ENCODE peak calls at places on chromosomes 3 and 15, in six cellular contexts. K, G, J, P, U and R are unnamed samples.

GRCh38 chr3:102485701-102486100 is 50.9 kb downstream of the ZPLD1 start:
- DNase-seq in K (no peak), G (no peak), J (no peak), P (no peak), U (no peak), R (no peak)

GRCh38 chr3:119148493-119149180 is 2.7 kb downstream of the TEX55 start:
- DNase-seq in K (peak), G (no peak), J (no peak), P (no peak), U (no peak), R (no peak)

GRCh38 chr15:80228959-80229610 is 22.9 kb downstream of the CTXND1 start:
- DNase-seq in K (peak), G (no peak), J (no peak), P (no peak), U (no peak), R (no peak)

GRCh38 chr15:77584201-77584600 is 48.5 kb downstream of the LINGO1 start:
- DNase-seq in K (no peak), G (no peak), J (peak), P (no peak), U (peak), R (no peak)

GRCh38 chr3:77699292-77699691 is 659.4 kb downstream of the ROBO2 start:
- DNase-seq in K (no peak), G (no peak), J (no peak), P (no peak), U (no peak), R (no peak)

GRCh38 chr3:102473648-102474047 is 38.8 kb downstream of the ZPLD1 start:
- DNase-seq in K (no peak), G (no peak), J (no peak), P (no peak), U (no peak), R (no peak)

GRCh38 chr3:58580826-58581327 is 3.7 kb upstream of the FAM107A start:
- DNase-seq in K (no peak), G (no peak), J (no peak), P (no peak), U (peak), R (no peak)

GRCh38 chr15:45921376-45921775 is 286.5 kb downstream of the SQOR start:
- DNase-seq in K (no peak), G (no peak), J (no peak), P (no peak), U (peak), R (no peak)

GRCh38 chr3:123632161-123632655 is 47.4 kb upstream of the HACD2 start:
- DNase-seq in K (peak), G (no peak), J (no peak), P (no peak), U (no peak), R (no peak)

GRCh38 chr15:58015565-58015964 is 49.9 kb downstream of the ALDH1A2 start:
- DNase-seq in K (no peak), G (no peak), J (no peak), P (no peak), U (no peak), R (no peak)

GRCh38 chr3:53764376-53764775 is 81.8 kb downstream of the CHDH start:
- DNase-seq in K (no peak), G (no peak), J (no peak), P (no peak), U (no peak), R (no peak)

GRCh38 chr3:183210862-183211341 is 42.2 kb upstream of the B3GNT5 start:
- DNase-seq in K (no peak), G (no peak), J (no peak), P (no peak), U (no peak), R (no peak)

GRCh38 chr3:191461113-191461595 is at the start of gene PYDC2:
- DNase-seq in K (no peak), G (no peak), J (no peak), P (no peak), U (no peak), R (peak)

GRCh38 chr3:112555535-112556170 is 6.1 kb downstream of the ATG3 start:
- DNase-seq in K (peak), G (no peak), J (no peak), P (no peak), U (no peak), R (no peak)

GRCh38 chr15:90716317-90716975 is 700 bp upstream of the BLM start:
- DNase-seq in K (peak), G (no peak), J (peak), P (no peak), U (no peak), R (no peak)

GRCh38 chr15:22973286-22973685 is 6.9 kb downstream of the CYFIP1 start:
- DNase-seq in K (no peak), G (no peak), J (no peak), P (peak), U (peak), R (no peak)

GRCh38 chr3:58837863-58838255 is 171.3 kb upstream of the FAM3D start:
- DNase-seq in K (no peak), G (no peak), J (no peak), P (no peak), U (no peak), R (no peak)

GRCh38 chr3:140859592-140860336 is 81.9 kb upstream of the SLC25A36 start:
- DNase-seq in K (no peak), G (no peak), J (no peak), P (no peak), U (no peak), R (no peak)

GRCh38 chr15:98785796-98786581 is 137.7 kb downstream of the IGF1R start:
- DNase-seq in K (no peak), G (no peak), J (no peak), P (peak), U (peak), R (no peak)

GRCh38 chr3:62823461-62824050 is 51.7 kb downstream of the CADPS start:
- DNase-seq in K (no peak), G (no peak), J (no peak), P (no peak), U (no peak), R (no peak)

GRCh38 chr15:36959746-36960145 is 140.6 kb downstream of the MEIS2 start:
- DNase-seq in K (no peak), G (no peak), J (no peak), P (no peak), U (no peak), R (no peak)

GRCh38 chr15:48049736-48050135 is 71.1 kb upstream of the SLC24A5 start:
- DNase-seq in K (no peak), G (no peak), J (no peak), P (no peak), U (no peak), R (no peak)

GRCh38 chr3:82353281-82354171 is 592.1 kb upstream of the GBE1 start:
- DNase-seq in K (no peak), G (no peak), J (no peak), P (no peak), U (no peak), R (no peak)

GRCh38 chr3:124620600-124621063 is 109.6 kb upstream of the UMPS start:
- DNase-seq in K (peak), G (peak), J (peak), P (peak), U (peak), R (no peak)

GRCh38 chr3:137970914-137971831 is 38.8 kb upstream of the CLDN18 start:
- DNase-seq in K (peak), G (peak), J (peak), P (no peak), U (peak), R (peak)

GRCh38 chr3:112973325-112974177 is 1.4 kb downstream of the CD200R1 start:
- DNase-seq in K (no peak), G (no peak), J (no peak), P (peak), U (no peak), R (no peak)

GRCh38 chr15:65633752-65634151 is 12.0 kb downstream of the SLC24A1 start:
- DNase-seq in K (no peak), G (no peak), J (no peak), P (no peak), U (no peak), R (no peak)

GRCh38 chr3:107361633-107362032 is 15.6 kb upstream of the CCDC54 start:
- DNase-seq in K (no peak), G (no peak), J (no peak), P (no peak), U (no peak), R (no peak)

GRCh38 chr3:189262746-189263145 is 91.0 kb downstream of the TPRG1 start:
- DNase-seq in K (no peak), G (no peak), J (no peak), P (no peak), U (no peak), R (no peak)

GRCh38 chr3:184774996-184775715 is 36.8 kb upstream of the VPS8 start:
- DNase-seq in K (no peak), G (no peak), J (no peak), P (no peak), U (no peak), R (no peak)

GRCh38 chr15:42037650-42038049 is 16.8 kb upstream of the PLA2G4E start:
- DNase-seq in K (no peak), G (no peak), J (no peak), P (no peak), U (no peak), R (no peak)

GRCh38 chr3:162628531-162628930 is 1131.9 kb downstream of the OTOL1 start:
- DNase-seq in K (no peak), G (no peak), J (no peak), P (no peak), U (no peak), R (no peak)

GRCh38 chr15:63946524-63947065 is 99.7 kb downstream of the DAPK2 start:
- DNase-seq in K (no peak), G (no peak), J (no peak), P (no peak), U (no peak), R (no peak)

GRCh38 chr15:63943829-63944680 is 102.2 kb downstream of the DAPK2 start:
- DNase-seq in K (no peak), G (no peak), J (no peak), P (no peak), U (no peak), R (no peak)

GRCh38 chr15:63945838-63946298 is 100.4 kb downstream of the DAPK2 start:
- DNase-seq in K (no peak), G (no peak), J (no peak), P (no peak), U (peak), R (no peak)

GRCh38 chr15:63944681-63944955 is 101.7 kb downstream of the DAPK2 start:
- DNase-seq in K (no peak), G (no peak), J (no peak), P (no peak), U (no peak), R (no peak)

DNA sequence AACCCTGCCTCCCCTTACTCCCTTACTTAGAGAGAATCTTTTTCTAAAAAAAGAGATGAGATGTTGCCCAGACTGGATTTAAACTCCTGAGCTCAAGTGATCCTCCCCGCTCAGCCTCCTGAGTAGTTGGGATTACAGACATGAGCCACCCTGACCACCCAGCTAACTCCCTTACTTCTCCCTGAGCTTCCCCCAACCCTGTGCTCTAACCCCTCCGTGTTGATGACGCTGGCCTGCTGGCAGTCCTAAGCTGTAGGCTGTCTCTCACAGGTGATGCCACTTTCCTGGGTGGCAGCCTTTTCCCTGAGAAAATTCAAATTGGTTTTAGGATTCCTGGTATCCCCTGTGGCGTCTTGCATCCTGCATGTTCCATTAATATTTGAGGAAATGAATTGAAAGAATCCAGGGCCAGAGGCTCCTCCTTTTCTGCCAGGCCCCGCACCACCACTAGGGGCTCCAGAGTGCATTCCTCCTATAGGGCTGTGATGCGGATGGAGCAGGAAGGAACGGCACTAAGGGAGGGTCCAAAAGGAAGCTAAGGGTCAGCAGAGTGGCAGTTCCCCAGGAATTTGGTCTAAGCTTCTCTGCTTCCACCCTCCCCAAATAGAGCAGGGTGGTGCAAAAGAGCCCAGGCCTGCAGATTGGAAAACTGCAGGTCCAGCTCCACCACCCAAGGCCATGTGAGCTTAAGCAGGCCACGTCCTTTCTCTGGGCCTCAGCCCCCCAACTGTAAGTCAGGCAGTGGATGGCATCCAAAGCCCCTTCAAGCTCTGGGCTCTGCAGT is 101.1 kb downstream of the DAPK2 start:
- DNase-seq in K (peak), G (peak), J (peak), P (no peak), U (peak), R (peak)
- TF ChIP-seq SMC3 in K (peak), G (peak), J (peak), P (no peak), U (peak), R (peak)

GRCh38 chr15:72205273-72205672 is 7.7 kb upstream of the GRAMD2A start:
- DNase-seq in K (no peak), G (no peak), J (no peak), P (no peak), U (no peak), R (no peak)

GRCh38 chr15:72202302-72202701 is 4.7 kb upstream of the GRAMD2A start:
- DNase-seq in K (no peak), G (no peak), J (no peak), P (no peak), U (no peak), R (no peak)

GRCh38 chr15:72202801-72203506 is 5.4 kb upstream of the GRAMD2A start:
- DNase-seq in K (no peak), G (no peak), J (no peak), P (no peak), U (no peak), R (no peak)

GRCh38 chr15:72201346-72202029 is 3.9 kb upstream of the GRAMD2A start:
- DNase-seq in K (no peak), G (no peak), J (no peak), P (no peak), U (no peak), R (no peak)

GRCh38 chr15:72203507-72203837 is 5.9 kb upstream of the GRAMD2A start:
- DNase-seq in K (peak), G (no peak), J (no peak), P (no peak), U (no peak), R (peak)
- TF ChIP-seq SMC3 in K (no peak), G (no peak), J (no peak), P (no peak), U (no peak), R (no peak)

DNA sequence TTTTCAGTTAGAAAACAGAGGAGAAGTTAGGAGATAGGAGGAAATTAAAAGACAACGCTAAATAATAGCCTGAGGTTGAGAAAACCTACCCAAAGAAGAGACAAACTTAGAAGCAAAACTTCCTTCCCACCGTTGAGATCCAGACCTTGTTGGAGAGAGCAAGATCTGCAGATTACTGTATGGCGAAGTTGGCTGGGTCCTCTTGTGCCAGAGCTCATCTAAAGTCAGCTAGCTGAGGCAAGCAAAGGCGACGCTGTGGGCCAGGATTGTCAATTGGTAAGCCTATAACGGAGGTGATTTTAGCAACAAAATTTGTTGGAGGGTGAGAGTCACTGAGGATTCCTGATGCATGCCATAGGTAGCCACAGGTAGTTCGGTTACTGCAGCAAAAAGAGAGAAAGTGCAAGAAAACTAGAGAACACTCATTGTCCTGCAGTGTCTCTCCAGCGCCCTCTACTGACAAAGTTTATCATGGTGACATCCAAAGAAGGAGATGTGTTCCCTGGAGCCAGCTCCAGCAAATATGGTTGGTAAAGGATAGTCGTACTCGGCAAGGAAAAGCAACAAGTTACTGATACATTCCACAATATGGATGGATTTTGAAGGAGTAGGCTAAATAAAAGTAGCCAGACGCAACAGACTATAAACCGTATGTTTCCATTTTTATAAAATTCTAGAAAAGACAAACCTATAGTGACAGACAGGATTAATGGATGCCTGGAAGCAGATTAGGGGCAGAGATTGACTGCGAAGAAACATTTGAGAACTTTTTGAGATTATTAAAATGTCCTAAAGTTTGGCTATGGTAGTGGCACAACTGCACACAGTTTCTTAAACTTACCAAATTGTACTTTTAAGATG is 9.8 kb upstream of the OR5K4 start:
- DNase-seq in K (peak), G (peak), J (peak), P (no peak), U (peak), R (peak)
- TF ChIP-seq SMC3 in K (no peak), G (no peak), J (peak), P (peak), U (peak), R (peak)

GRCh38 chr3:87436781-87437543 is 160.6 kb upstream of the POU1F1 start:
- DNase-seq in K (no peak), G (no peak), J (no peak), P (no peak), U (no peak), R (no peak)
- TF ChIP-seq SMC3 in K (no peak), G (no peak), J (no peak), P (no peak), U (no peak), R (no peak)

GRCh38 chr3:134348524-134348923 is 25.7 kb downstream of the AMOTL2 start:
- DNase-seq in K (peak), G (no peak), J (no peak), P (no peak), U (no peak), R (no peak)
- TF ChIP-seq SMC3 in K (no peak), G (no peak), J (no peak), P (no peak), U (no peak), R (no peak)

DNA sequence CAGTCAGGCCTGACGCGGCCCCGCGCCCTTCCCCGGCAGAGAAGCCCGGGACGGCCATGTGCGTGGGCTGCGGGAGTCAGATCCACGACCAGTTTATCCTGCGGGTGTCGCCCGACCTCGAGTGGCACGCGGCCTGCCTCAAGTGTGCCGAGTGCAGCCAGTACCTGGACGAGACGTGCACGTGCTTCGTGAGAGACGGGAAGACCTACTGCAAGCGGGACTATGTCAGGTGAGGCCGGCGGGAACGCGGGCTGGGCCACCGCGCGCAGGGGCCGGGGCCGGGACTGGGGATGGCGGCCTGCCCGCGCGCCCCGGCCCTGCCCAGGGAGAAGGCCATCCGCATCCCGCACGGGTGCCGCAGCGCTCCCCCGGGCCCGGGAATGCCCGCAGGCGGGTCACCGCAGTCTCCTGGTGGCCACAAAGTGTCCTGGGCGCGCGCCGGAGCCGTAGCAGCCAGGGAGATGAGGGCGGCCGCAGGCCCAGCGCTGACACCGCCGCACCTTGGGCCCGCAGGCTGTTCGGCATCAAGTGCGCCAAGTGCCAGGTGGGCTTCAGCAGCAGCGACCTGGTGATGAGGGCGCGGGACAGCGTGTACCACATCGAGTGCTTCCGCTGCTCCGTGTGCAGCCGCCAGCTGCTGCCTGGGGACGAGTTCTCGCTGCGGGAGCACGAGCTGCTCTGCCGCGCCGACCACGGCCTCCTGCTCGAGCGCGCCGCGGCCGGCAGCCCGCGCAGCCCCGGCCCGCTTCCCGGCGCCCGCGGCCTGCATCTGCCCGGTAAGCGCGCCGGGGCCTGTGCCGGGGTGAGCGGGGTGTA is 1.4 kb downstream of the ISL2 start:
- DNase-seq in K (no peak), G (no peak), J (peak), P (no peak), U (no peak), R (peak)
- TF ChIP-seq SMC3 in K (no peak), G (no peak), J (no peak), P (no peak), U (no peak), R (no peak)